ENCODE peak calls at places on chromosomes 3 and 15, in six cellular contexts. One of them, this sample, is unnamed.

GRCh38 chr15:57153140-57153539 is 223.2 kb upstream of the CGNL1 start:
- DNase-seq in uterus: no peak
- DNase-seq in IMR-90: peak; percentile 70
- DNase-seq in tibial nerve: no peak
- DNase-seq in breast epithelium: no peak
- DNase-seq in sigmoid colon: no peak
- DNase-seq in this sample: no peak

GRCh38 chr15:62068071-62068786 is 1.5 kb downstream of the C2CD4A start:
- DNase-seq in uterus: no peak
- DNase-seq in IMR-90: no peak
- DNase-seq in tibial nerve: peak; percentile 16
- DNase-seq in breast epithelium: no peak
- DNase-seq in sigmoid colon: peak; percentile 66
- DNase-seq in this sample: no peak

GRCh38 chr15:33243393-33243792 is 48.9 kb upstream of the FMN1 start:
- DNase-seq in uterus: no peak
- DNase-seq in IMR-90: peak; percentile 12
- DNase-seq in tibial nerve: no peak
- DNase-seq in breast epithelium: no peak
- DNase-seq in sigmoid colon: no peak
- DNase-seq in this sample: no peak

GRCh38 chr3:195086885-195087284 is 184.1 kb downstream of the XXYLT1 start:
- DNase-seq in uterus: no peak
- DNase-seq in IMR-90: no peak
- DNase-seq in tibial nerve: no peak
- DNase-seq in breast epithelium: no peak
- DNase-seq in sigmoid colon: no peak
- DNase-seq in this sample: no peak

GRCh38 chr3:125212509-125213372 is at the start of gene SLC12A8:
- DNase-seq in uterus: no peak
- DNase-seq in IMR-90: no peak
- DNase-seq in tibial nerve: no peak
- DNase-seq in breast epithelium: no peak
- DNase-seq in sigmoid colon: no peak
- DNase-seq in this sample: no peak

GRCh38 chr3:49255112-49255511 is 21.9 kb downstream of the C3orf62 start:
- DNase-seq in uterus: no peak
- DNase-seq in IMR-90: no peak
- DNase-seq in tibial nerve: no peak
- DNase-seq in breast epithelium: no peak
- DNase-seq in sigmoid colon: peak; percentile 54
- DNase-seq in this sample: peak; percentile 54

GRCh38 chr15:38620108-38620507 is 55.5 kb upstream of the RASGRP1 start:
- DNase-seq in uterus: no peak
- DNase-seq in IMR-90: no peak
- DNase-seq in tibial nerve: no peak
- DNase-seq in breast epithelium: no peak
- DNase-seq in sigmoid colon: no peak
- DNase-seq in this sample: no peak

GRCh38 chr3:177424541-177424940 is 227.3 kb upstream of the TBL1XR1 start:
- DNase-seq in uterus: no peak
- DNase-seq in IMR-90: no peak
- DNase-seq in tibial nerve: no peak
- DNase-seq in breast epithelium: no peak
- DNase-seq in sigmoid colon: no peak
- DNase-seq in this sample: no peak

GRCh38 chr15:63793046-63793483 is 40.7 kb downstream of the HERC1 start:
- DNase-seq in uterus: no peak
- DNase-seq in IMR-90: no peak
- DNase-seq in tibial nerve: no peak
- DNase-seq in breast epithelium: no peak
- DNase-seq in sigmoid colon: no peak
- DNase-seq in this sample: no peak

GRCh38 chr3:149310796-149311534 is 22.5 kb downstream of the TM4SF18 start:
- DNase-seq in uterus: no peak
- DNase-seq in IMR-90: no peak
- DNase-seq in tibial nerve: no peak
- DNase-seq in breast epithelium: peak; percentile 29
- DNase-seq in sigmoid colon: no peak
- DNase-seq in this sample: no peak

GRCh38 chr15:100241572-100242479 is 99.9 kb downstream of the ADAMTS17 start:
- DNase-seq in uterus: no peak
- DNase-seq in IMR-90: no peak
- DNase-seq in tibial nerve: peak; percentile 57
- DNase-seq in breast epithelium: no peak
- DNase-seq in sigmoid colon: no peak
- DNase-seq in this sample: no peak

GRCh38 chr3:15102256-15102655 is 3.3 kb upstream of the RBSN start:
- DNase-seq in uterus: peak; percentile 21
- DNase-seq in IMR-90: no peak
- DNase-seq in tibial nerve: peak; percentile 21
- DNase-seq in breast epithelium: peak; percentile 69
- DNase-seq in sigmoid colon: peak; percentile 95
- DNase-seq in this sample: peak; percentile 91

GRCh38 chr3:194880940-194881925 is 195.6 kb downstream of the FAM43A start:
- DNase-seq in uterus: no peak
- DNase-seq in IMR-90: no peak
- DNase-seq in tibial nerve: no peak
- DNase-seq in breast epithelium: no peak
- DNase-seq in sigmoid colon: no peak
- DNase-seq in this sample: no peak

GRCh38 chr3:1262246-1262645 is 169.4 kb downstream of the CNTN6 start:
- DNase-seq in uterus: no peak
- DNase-seq in IMR-90: no peak
- DNase-seq in tibial nerve: no peak
- DNase-seq in breast epithelium: no peak
- DNase-seq in sigmoid colon: no peak
- DNase-seq in this sample: no peak

GRCh38 chr3:100789582-100789981 is 80.3 kb downstream of the TFG start:
- DNase-seq in uterus: no peak
- DNase-seq in IMR-90: peak; percentile 19
- DNase-seq in tibial nerve: no peak
- DNase-seq in breast epithelium: no peak
- DNase-seq in sigmoid colon: no peak
- DNase-seq in this sample: no peak

GRCh38 chr3:72535789-72536188 is 312.5 kb downstream of the SHQ1 start:
- DNase-seq in uterus: no peak
- DNase-seq in IMR-90: no peak
- DNase-seq in tibial nerve: no peak
- DNase-seq in breast epithelium: no peak
- DNase-seq in sigmoid colon: no peak
- DNase-seq in this sample: no peak

GRCh38 chr15:51938286-51938685 is 33.3 kb downstream of the LEO1 start:
- DNase-seq in uterus: no peak
- DNase-seq in IMR-90: no peak
- DNase-seq in tibial nerve: no peak
- DNase-seq in breast epithelium: no peak
- DNase-seq in sigmoid colon: no peak
- DNase-seq in this sample: no peak

GRCh38 chr3:73575519-73575918 is 49.2 kb downstream of the PDZRN3 start:
- DNase-seq in uterus: no peak
- DNase-seq in IMR-90: no peak
- DNase-seq in tibial nerve: no peak
- DNase-seq in breast epithelium: no peak
- DNase-seq in sigmoid colon: no peak
- DNase-seq in this sample: no peak

GRCh38 chr15:48250640-48251076 is 44.6 kb downstream of the SLC12A1 start:
- DNase-seq in uterus: no peak
- DNase-seq in IMR-90: peak; percentile 79
- DNase-seq in tibial nerve: peak; percentile 68
- DNase-seq in breast epithelium: no peak
- DNase-seq in sigmoid colon: no peak
- DNase-seq in this sample: no peak

GRCh38 chr3:159114582-159114981 is 312.7 kb downstream of the MFSD1 start:
- DNase-seq in uterus: no peak
- DNase-seq in IMR-90: no peak
- DNase-seq in tibial nerve: no peak
- DNase-seq in breast epithelium: no peak
- DNase-seq in sigmoid colon: no peak
- DNase-seq in this sample: no peak

GRCh38 chr3:48997714-48998637 is 7.9 kb downstream of the P4HTM start:
- DNase-seq in uterus: no peak
- DNase-seq in IMR-90: no peak
- DNase-seq in tibial nerve: no peak
- DNase-seq in breast epithelium: no peak
- DNase-seq in sigmoid colon: no peak
- DNase-seq in this sample: no peak

GRCh38 chr3:14473411-14473891 is 66.7 kb downstream of the GRIP2 start:
- DNase-seq in uterus: peak; percentile 65
- DNase-seq in IMR-90: no peak
- DNase-seq in tibial nerve: no peak
- DNase-seq in breast epithelium: no peak
- DNase-seq in sigmoid colon: no peak
- DNase-seq in this sample: no peak

GRCh38 chr15:96428742-96429141 is 98.2 kb downstream of the NR2F2 start:
- DNase-seq in uterus: no peak
- DNase-seq in IMR-90: peak; percentile 96
- DNase-seq in tibial nerve: peak; percentile 48
- DNase-seq in breast epithelium: no peak
- DNase-seq in sigmoid colon: no peak
- DNase-seq in this sample: no peak

GRCh38 chr15:68620721-68621528 is 42.1 kb downstream of the CORO2B start:
- DNase-seq in uterus: peak; percentile 93
- DNase-seq in IMR-90: peak; percentile 98
- DNase-seq in tibial nerve: peak; percentile 93
- DNase-seq in breast epithelium: peak; percentile 48
- DNase-seq in sigmoid colon: peak; percentile 96
- DNase-seq in this sample: peak; percentile 98

GRCh38 chr3:46692566-46692983 is 904 bp downstream of the ALS2CL start:
- DNase-seq in uterus: no peak
- DNase-seq in IMR-90: no peak
- DNase-seq in tibial nerve: no peak
- DNase-seq in breast epithelium: peak; percentile 87
- DNase-seq in sigmoid colon: no peak
- DNase-seq in this sample: peak; percentile 62
- TF ChIP-seq POLR2A in uterus: no peak
- TF ChIP-seq POLR2A in IMR-90: no peak
- TF ChIP-seq POLR2A in tibial nerve: no peak
- TF ChIP-seq POLR2A in breast epithelium: no peak
- TF ChIP-seq POLR2A in sigmoid colon: peak; percentile 32
- TF ChIP-seq POLR2A in this sample: no peak

GRCh38 chr3:135329479-135329878 is 534.4 kb downstream of the EPHB1 start:
- DNase-seq in uterus: no peak
- DNase-seq in IMR-90: no peak
- DNase-seq in tibial nerve: no peak
- DNase-seq in breast epithelium: no peak
- DNase-seq in sigmoid colon: no peak
- DNase-seq in this sample: no peak
- TF ChIP-seq POLR2A in uterus: no peak
- TF ChIP-seq POLR2A in IMR-90: no peak
- TF ChIP-seq POLR2A in tibial nerve: no peak
- TF ChIP-seq POLR2A in breast epithelium: no peak
- TF ChIP-seq POLR2A in sigmoid colon: no peak
- TF ChIP-seq POLR2A in this sample: no peak

GRCh38 chr15:90033448-90033847 is 32.3 kb downstream of the ZNF710 start:
- DNase-seq in uterus: no peak
- DNase-seq in IMR-90: no peak
- DNase-seq in tibial nerve: no peak
- DNase-seq in breast epithelium: no peak
- DNase-seq in sigmoid colon: peak; percentile 45
- DNase-seq in this sample: peak; percentile 40

GRCh38 chr15:90033006-90033405 is 31.9 kb downstream of the ZNF710 start:
- DNase-seq in uterus: no peak
- DNase-seq in IMR-90: no peak
- DNase-seq in tibial nerve: no peak
- DNase-seq in breast epithelium: no peak
- DNase-seq in sigmoid colon: peak; percentile 10
- DNase-seq in this sample: peak; percentile 46

GRCh38 chr15:90030376-90030775 is 29.3 kb downstream of the ZNF710 start:
- DNase-seq in uterus: no peak
- DNase-seq in IMR-90: no peak
- DNase-seq in tibial nerve: no peak
- DNase-seq in breast epithelium: no peak
- DNase-seq in sigmoid colon: peak; percentile 58
- DNase-seq in this sample: no peak

GRCh38 chr15:90029024-90029423 is 27.9 kb downstream of the ZNF710 start:
- DNase-seq in uterus: no peak
- DNase-seq in IMR-90: no peak
- DNase-seq in tibial nerve: no peak
- DNase-seq in breast epithelium: no peak
- DNase-seq in sigmoid colon: peak; percentile 17
- DNase-seq in this sample: no peak

DNA sequence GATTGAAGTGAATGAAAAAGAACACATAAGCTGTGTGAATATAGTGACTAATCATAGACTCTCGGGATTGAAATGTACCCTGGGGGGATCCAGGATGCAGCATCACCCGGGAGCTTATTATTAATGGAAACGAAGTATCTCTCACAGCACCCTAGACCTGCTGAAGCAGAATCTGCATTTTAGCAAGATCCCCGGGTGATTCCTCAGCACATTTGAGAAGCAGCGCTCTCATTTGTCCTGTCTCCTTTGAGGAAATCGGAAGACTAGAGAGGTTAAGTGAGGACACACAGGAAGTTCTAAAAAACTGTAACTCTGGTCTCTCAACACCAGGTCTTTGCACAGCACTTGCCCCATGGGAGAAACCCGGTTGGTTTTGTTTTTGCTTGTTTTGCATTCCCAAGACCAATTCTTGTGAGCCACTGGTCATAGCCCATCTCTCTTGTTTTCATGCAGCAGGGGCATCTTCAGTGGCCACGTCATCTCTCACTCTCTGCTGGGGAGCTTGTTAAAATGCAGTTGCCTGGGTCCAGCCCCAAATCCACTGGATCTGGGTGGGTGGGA is 30.2 kb downstream of the ZNF710 start:
- DNase-seq in uterus: no peak
- DNase-seq in IMR-90: peak; percentile 11
- DNase-seq in tibial nerve: no peak
- DNase-seq in breast epithelium: no peak
- DNase-seq in sigmoid colon: peak; percentile 48
- DNase-seq in this sample: peak; percentile 46
- TF ChIP-seq POLR2A in uterus: no peak
- TF ChIP-seq POLR2A in IMR-90: no peak
- TF ChIP-seq POLR2A in tibial nerve: no peak
- TF ChIP-seq POLR2A in breast epithelium: no peak
- TF ChIP-seq POLR2A in sigmoid colon: no peak
- TF ChIP-seq POLR2A in this sample: no peak

GRCh38 chr15:90918034-90918788 is 14.1 kb downstream of the HDDC3 start:
- DNase-seq in uterus: no peak
- DNase-seq in IMR-90: no peak
- DNase-seq in tibial nerve: no peak
- DNase-seq in breast epithelium: no peak
- DNase-seq in sigmoid colon: no peak
- DNase-seq in this sample: no peak

GRCh38 chr15:90918835-90919234 is 13.5 kb downstream of the HDDC3 start:
- DNase-seq in uterus: no peak
- DNase-seq in IMR-90: no peak
- DNase-seq in tibial nerve: no peak
- DNase-seq in breast epithelium: no peak
- DNase-seq in sigmoid colon: no peak
- DNase-seq in this sample: no peak

GRCh38 chr15:90915808-90916440 is 12.8 kb downstream of the MAN2A2 start:
- DNase-seq in uterus: no peak
- DNase-seq in IMR-90: peak; percentile 75
- DNase-seq in tibial nerve: no peak
- DNase-seq in breast epithelium: no peak
- DNase-seq in sigmoid colon: peak; percentile 85
- DNase-seq in this sample: peak; percentile 51

GRCh38 chr15:90916461-90916860 is 13.4 kb downstream of the MAN2A2 start:
- DNase-seq in uterus: no peak
- DNase-seq in IMR-90: no peak
- DNase-seq in tibial nerve: no peak
- DNase-seq in breast epithelium: no peak
- DNase-seq in sigmoid colon: no peak
- DNase-seq in this sample: no peak

GRCh38 chr15:90917569-90917968 is 14.5 kb downstream of the MAN2A2 start:
- DNase-seq in uterus: no peak
- DNase-seq in IMR-90: no peak
- DNase-seq in tibial nerve: no peak
- DNase-seq in breast epithelium: no peak
- DNase-seq in sigmoid colon: no peak
- DNase-seq in this sample: no peak
- TF ChIP-seq POLR2A in uterus: no peak
- TF ChIP-seq POLR2A in IMR-90: no peak
- TF ChIP-seq POLR2A in tibial nerve: no peak
- TF ChIP-seq POLR2A in breast epithelium: no peak
- TF ChIP-seq POLR2A in sigmoid colon: no peak
- TF ChIP-seq POLR2A in this sample: no peak